ENCODE peak calls at places on chromosomes 16 and 17, in eight cellular contexts. One of them, this sample, is unnamed.

GRCh38 chr17:20908373-20909273 is 134.2 kb downstream of the USP22 start:
- DNase-seq in naive thymus-derived CD8-positive, alpha-beta T cell: peak
- DNase-seq in HCT116: peak
- DNase-seq in mesothelial cell of epicardium: peak
- DNase-seq in activated CD4-positive, alpha-beta T cell treated with anti-CD3 and anti-CD28 coated beads for 24 hours: peak
- DNase-seq in iPS-NIHi11: peak
- DNase-seq in endothelial cell: peak
- DNase-seq in dorsolateral prefrontal cortex: peak
- DNase-seq in this sample: no peak

GRCh38 chr17:32956240-32956970 is 28.5 kb downstream of the TMEM98 start:
- DNase-seq in endothelial cell: no peak
- DNase-seq in activated CD4-positive, alpha-beta T cell treated with anti-CD3 and anti-CD28 coated beads for 24 hours: no peak
- DNase-seq in dorsolateral prefrontal cortex: no peak
- DNase-seq in iPS-NIHi11: no peak
- DNase-seq in HCT116: no peak
- DNase-seq in mesothelial cell of epicardium: no peak
- DNase-seq in naive thymus-derived CD8-positive, alpha-beta T cell: no peak
- DNase-seq in this sample: no peak

GRCh38 chr17:51371732-51372151 is 111.4 kb downstream of the UTP18 start:
- DNase-seq in naive thymus-derived CD8-positive, alpha-beta T cell: peak
- DNase-seq in endothelial cell: peak
- DNase-seq in dorsolateral prefrontal cortex: peak
- DNase-seq in mesothelial cell of epicardium: no peak
- DNase-seq in HCT116: peak
- DNase-seq in activated CD4-positive, alpha-beta T cell treated with anti-CD3 and anti-CD28 coated beads for 24 hours: no peak
- DNase-seq in iPS-NIHi11: peak
- DNase-seq in this sample: peak

GRCh38 chr16:73672135-73672534 is 624.2 kb upstream of the ZFHX3 start:
- DNase-seq in dorsolateral prefrontal cortex: no peak
- DNase-seq in activated CD4-positive, alpha-beta T cell treated with anti-CD3 and anti-CD28 coated beads for 24 hours: no peak
- DNase-seq in iPS-NIHi11: no peak
- DNase-seq in naive thymus-derived CD8-positive, alpha-beta T cell: no peak
- DNase-seq in HCT116: no peak
- DNase-seq in endothelial cell: no peak
- DNase-seq in mesothelial cell of epicardium: no peak
- DNase-seq in this sample: no peak

GRCh38 chr17:63019138-63019873 is 53.3 kb downstream of the TANC2 start:
- DNase-seq in activated CD4-positive, alpha-beta T cell treated with anti-CD3 and anti-CD28 coated beads for 24 hours: no peak
- DNase-seq in iPS-NIHi11: no peak
- DNase-seq in dorsolateral prefrontal cortex: no peak
- DNase-seq in endothelial cell: no peak
- DNase-seq in mesothelial cell of epicardium: no peak
- DNase-seq in HCT116: peak
- DNase-seq in naive thymus-derived CD8-positive, alpha-beta T cell: no peak
- DNase-seq in this sample: no peak

GRCh38 chr17:38871247-38871991 is 1.6 kb downstream of the LASP1 start:
- DNase-seq in naive thymus-derived CD8-positive, alpha-beta T cell: peak
- DNase-seq in activated CD4-positive, alpha-beta T cell treated with anti-CD3 and anti-CD28 coated beads for 24 hours: peak
- DNase-seq in endothelial cell: no peak
- DNase-seq in dorsolateral prefrontal cortex: no peak
- DNase-seq in mesothelial cell of epicardium: no peak
- DNase-seq in iPS-NIHi11: no peak
- DNase-seq in HCT116: no peak
- DNase-seq in this sample: peak

GRCh38 chr16:87441886-87442580 is 49.9 kb downstream of the MAP1LC3B start:
- DNase-seq in activated CD4-positive, alpha-beta T cell treated with anti-CD3 and anti-CD28 coated beads for 24 hours: no peak
- DNase-seq in mesothelial cell of epicardium: no peak
- DNase-seq in dorsolateral prefrontal cortex: no peak
- DNase-seq in iPS-NIHi11: no peak
- DNase-seq in endothelial cell: no peak
- DNase-seq in naive thymus-derived CD8-positive, alpha-beta T cell: no peak
- DNase-seq in HCT116: no peak
- DNase-seq in this sample: no peak

GRCh38 chr16:57603110-57604024 is 25.1 kb upstream of the ADGRG1 start:
- DNase-seq in dorsolateral prefrontal cortex: peak
- DNase-seq in endothelial cell: no peak
- DNase-seq in iPS-NIHi11: no peak
- DNase-seq in mesothelial cell of epicardium: no peak
- DNase-seq in HCT116: no peak
- DNase-seq in naive thymus-derived CD8-positive, alpha-beta T cell: no peak
- DNase-seq in activated CD4-positive, alpha-beta T cell treated with anti-CD3 and anti-CD28 coated beads for 24 hours: no peak
- DNase-seq in this sample: no peak

GRCh38 chr16:22369221-22369811 is 5.1 kb downstream of the CDR2 start:
- DNase-seq in mesothelial cell of epicardium: no peak
- DNase-seq in endothelial cell: no peak
- DNase-seq in dorsolateral prefrontal cortex: no peak
- DNase-seq in activated CD4-positive, alpha-beta T cell treated with anti-CD3 and anti-CD28 coated beads for 24 hours: no peak
- DNase-seq in iPS-NIHi11: no peak
- DNase-seq in naive thymus-derived CD8-positive, alpha-beta T cell: no peak
- DNase-seq in HCT116: no peak
- DNase-seq in this sample: peak

GRCh38 chr16:24208710-24209109 is 47.4 kb upstream of the CACNG3 start:
- DNase-seq in naive thymus-derived CD8-positive, alpha-beta T cell: no peak
- DNase-seq in dorsolateral prefrontal cortex: peak
- DNase-seq in HCT116: no peak
- DNase-seq in endothelial cell: no peak
- DNase-seq in activated CD4-positive, alpha-beta T cell treated with anti-CD3 and anti-CD28 coated beads for 24 hours: no peak
- DNase-seq in mesothelial cell of epicardium: no peak
- DNase-seq in iPS-NIHi11: peak
- DNase-seq in this sample: no peak

GRCh38 chr17:32671891-32672290 is 185.1 kb downstream of the CDK5R1 start:
- DNase-seq in naive thymus-derived CD8-positive, alpha-beta T cell: no peak
- DNase-seq in mesothelial cell of epicardium: no peak
- DNase-seq in iPS-NIHi11: no peak
- DNase-seq in HCT116: no peak
- DNase-seq in endothelial cell: no peak
- DNase-seq in dorsolateral prefrontal cortex: no peak
- DNase-seq in activated CD4-positive, alpha-beta T cell treated with anti-CD3 and anti-CD28 coated beads for 24 hours: no peak
- DNase-seq in this sample: peak

GRCh38 chr17:77924757-77925336 is 33.7 kb upstream of the TNRC6C start:
- DNase-seq in iPS-NIHi11: peak
- DNase-seq in endothelial cell: no peak
- DNase-seq in HCT116: no peak
- DNase-seq in dorsolateral prefrontal cortex: peak
- DNase-seq in activated CD4-positive, alpha-beta T cell treated with anti-CD3 and anti-CD28 coated beads for 24 hours: no peak
- DNase-seq in naive thymus-derived CD8-positive, alpha-beta T cell: no peak
- DNase-seq in mesothelial cell of epicardium: no peak
- DNase-seq in this sample: peak

GRCh38 chr17:34354637-34355036 is 1.6 kb upstream of the CCL13 start:
- DNase-seq in mesothelial cell of epicardium: no peak
- DNase-seq in dorsolateral prefrontal cortex: no peak
- DNase-seq in iPS-NIHi11: no peak
- DNase-seq in endothelial cell: no peak
- DNase-seq in naive thymus-derived CD8-positive, alpha-beta T cell: no peak
- DNase-seq in activated CD4-positive, alpha-beta T cell treated with anti-CD3 and anti-CD28 coated beads for 24 hours: no peak
- DNase-seq in HCT116: no peak
- DNase-seq in this sample: no peak

GRCh38 chr16:50613281-50613991 is 65.2 kb downstream of the NKD1 start:
- DNase-seq in mesothelial cell of epicardium: no peak
- DNase-seq in endothelial cell: no peak
- DNase-seq in HCT116: no peak
- DNase-seq in naive thymus-derived CD8-positive, alpha-beta T cell: no peak
- DNase-seq in iPS-NIHi11: no peak
- DNase-seq in activated CD4-positive, alpha-beta T cell treated with anti-CD3 and anti-CD28 coated beads for 24 hours: no peak
- DNase-seq in dorsolateral prefrontal cortex: no peak
- DNase-seq in this sample: no peak

GRCh38 chr17:520447-521167 is 168.0 kb upstream of the RPH3AL start:
- DNase-seq in endothelial cell: no peak
- DNase-seq in activated CD4-positive, alpha-beta T cell treated with anti-CD3 and anti-CD28 coated beads for 24 hours: no peak
- DNase-seq in HCT116: no peak
- DNase-seq in dorsolateral prefrontal cortex: no peak
- DNase-seq in naive thymus-derived CD8-positive, alpha-beta T cell: no peak
- DNase-seq in iPS-NIHi11: no peak
- DNase-seq in mesothelial cell of epicardium: no peak
- DNase-seq in this sample: no peak

GRCh38 chr16:12600116-12600515 is 203.6 kb downstream of the CPPED1 start:
- DNase-seq in iPS-NIHi11: no peak
- DNase-seq in endothelial cell: no peak
- DNase-seq in activated CD4-positive, alpha-beta T cell treated with anti-CD3 and anti-CD28 coated beads for 24 hours: no peak
- DNase-seq in naive thymus-derived CD8-positive, alpha-beta T cell: no peak
- DNase-seq in mesothelial cell of epicardium: no peak
- DNase-seq in HCT116: no peak
- DNase-seq in dorsolateral prefrontal cortex: no peak
- DNase-seq in this sample: no peak

GRCh38 chr16:70678121-70678897 is 7.5 kb downstream of the MTSS2 start:
- DNase-seq in iPS-NIHi11: no peak
- DNase-seq in dorsolateral prefrontal cortex: no peak
- DNase-seq in mesothelial cell of epicardium: no peak
- DNase-seq in HCT116: no peak
- DNase-seq in endothelial cell: no peak
- DNase-seq in activated CD4-positive, alpha-beta T cell treated with anti-CD3 and anti-CD28 coated beads for 24 hours: no peak
- DNase-seq in naive thymus-derived CD8-positive, alpha-beta T cell: no peak
- DNase-seq in this sample: no peak

GRCh38 chr17:53426505-53426904 is 396.2 kb upstream of the KIF2B start:
- DNase-seq in activated CD4-positive, alpha-beta T cell treated with anti-CD3 and anti-CD28 coated beads for 24 hours: no peak
- DNase-seq in endothelial cell: no peak
- DNase-seq in mesothelial cell of epicardium: no peak
- DNase-seq in HCT116: no peak
- DNase-seq in dorsolateral prefrontal cortex: no peak
- DNase-seq in naive thymus-derived CD8-positive, alpha-beta T cell: no peak
- DNase-seq in iPS-NIHi11: no peak
- DNase-seq in this sample: no peak

GRCh38 chr16:31435341-31436220 is 7.0 kb downstream of the ZNF843 start:
- DNase-seq in iPS-NIHi11: no peak
- DNase-seq in mesothelial cell of epicardium: no peak
- DNase-seq in activated CD4-positive, alpha-beta T cell treated with anti-CD3 and anti-CD28 coated beads for 24 hours: no peak
- DNase-seq in endothelial cell: no peak
- DNase-seq in dorsolateral prefrontal cortex: no peak
- DNase-seq in naive thymus-derived CD8-positive, alpha-beta T cell: no peak
- DNase-seq in HCT116: no peak
- DNase-seq in this sample: no peak

GRCh38 chr16:24309222-24309905 is 53.2 kb downstream of the CACNG3 start:
- DNase-seq in dorsolateral prefrontal cortex: no peak
- DNase-seq in HCT116: peak
- DNase-seq in activated CD4-positive, alpha-beta T cell treated with anti-CD3 and anti-CD28 coated beads for 24 hours: peak
- DNase-seq in iPS-NIHi11: no peak
- DNase-seq in mesothelial cell of epicardium: no peak
- DNase-seq in endothelial cell: no peak
- DNase-seq in naive thymus-derived CD8-positive, alpha-beta T cell: no peak
- DNase-seq in this sample: peak